ENCODE peak calls at places on chromosomes 5 and 9, in six cellular contexts. M, S, U, P, W and Y are unnamed samples.
A peak's percentile ranks its signal among the peaks of the same experiment; 100 is the strongest.

GRCh38 chr9:73451003-73451402 is 299.3 kb downstream of the ANXA1 start:
- DNase-seq in M (no peak), S (no peak), U (no peak), P (no peak), W (no peak), Y (no peak)

GRCh38 chr5:168646335-168646734 is 67.2 kb upstream of the PANK3 start:
- DNase-seq in M (no peak), S (no peak), U (no peak), P (no peak), W (no peak), Y (no peak)

GRCh38 chr5:169717298-169717697 is 80.2 kb downstream of the DOCK2 start:
- DNase-seq in M (no peak), S (no peak), U (no peak), P (no peak), W (no peak), Y (no peak)

GRCh38 chr9:137740311-137740710 is 121.5 kb downstream of the EHMT1 start:
- DNase-seq in M (peak; percentile 65), S (no peak), U (no peak), P (peak; percentile 67), W (peak; percentile 40), Y (no peak)

GRCh38 chr9:14205463-14205862 is 108.5 kb downstream of the NFIB start:
- DNase-seq in M (no peak), S (no peak), U (no peak), P (peak; percentile 65), W (no peak), Y (no peak)

GRCh38 chr9:129331772-129332512 is 153.9 kb upstream of the IER5L start:
- DNase-seq in M (no peak), S (no peak), U (no peak), P (no peak), W (no peak), Y (no peak)

GRCh38 chr5:111296570-111296969 is 72.4 kb downstream of the CAMK4 start:
- DNase-seq in M (no peak), S (no peak), U (no peak), P (no peak), W (no peak), Y (no peak)

GRCh38 chr9:124016152-124017063 is 4.8 kb downstream of the LHX2 start:
- DNase-seq in M (no peak), S (no peak), U (no peak), P (no peak), W (no peak), Y (no peak)

GRCh38 chr5:140808889-140809291 is 2.0 kb downstream of the PCDHA4 start:
- DNase-seq in M (no peak), S (no peak), U (no peak), P (no peak), W (no peak), Y (no peak)

GRCh38 chr9:70411930-70412677 is 2.4 kb downstream of the KLF9 start:
- DNase-seq in M (peak; percentile 92), S (peak; percentile 57), U (peak; percentile 87), P (peak; percentile 75), W (peak; percentile 85), Y (peak; percentile 41)

GRCh38 chr5:31554552-31554951 is 22.5 kb downstream of the C5orf22 start:
- DNase-seq in M (no peak), S (no peak), U (no peak), P (no peak), W (no peak), Y (no peak)

GRCh38 chr5:134145779-134146581 is 30.8 kb downstream of the SKP1 start:
- DNase-seq in M (peak; percentile 90), S (peak; percentile 87), U (peak; percentile 84), P (peak; percentile 54), W (peak; percentile 75), Y (peak; percentile 78)

GRCh38 chr9:128550770-128551651 is 1.4 kb upstream of the SPTAN1 start:
- DNase-seq in M (peak; percentile 49), S (peak; percentile 60), U (no peak), P (no peak), W (peak; percentile 49), Y (no peak)

GRCh38 chr5:104171958-104172357 is 609.4 kb upstream of the NUDT12 start:
- DNase-seq in M (no peak), S (no peak), U (no peak), P (no peak), W (no peak), Y (no peak)

GRCh38 chr5:43649256-43649655 is 46.3 kb downstream of the NNT start:
- DNase-seq in M (no peak), S (no peak), U (no peak), P (peak; percentile 79), W (no peak), Y (no peak)

GRCh38 chr5:172283020-172283861 is at the start of gene UBTD2:
- DNase-seq in M (peak; percentile 91), S (peak; percentile 84), U (peak; percentile 84), P (peak; percentile 63), W (peak; percentile 86), Y (peak; percentile 50)

GRCh38 chr5:56525117-56525516 is 290.2 kb upstream of the MAP3K1 start:
- DNase-seq in M (no peak), S (no peak), U (no peak), P (peak; percentile 54), W (no peak), Y (no peak)

GRCh38 chr5:138230981-138231589 is 18.0 kb upstream of the CDC23 start:
- DNase-seq in M (no peak), S (no peak), U (no peak), P (peak; percentile 11), W (peak; percentile 23), Y (no peak)

GRCh38 chr9:27165670-27166069 is 56.6 kb downstream of the TEK start:
- DNase-seq in M (no peak), S (no peak), U (no peak), P (no peak), W (no peak), Y (no peak)

GRCh38 chr5:156498226-156498965 is 171.4 kb downstream of the SGCD start:
- DNase-seq in M (no peak), S (no peak), U (no peak), P (no peak), W (no peak), Y (no peak)

GRCh38 chr5:141773779-141774531 is 91.9 kb upstream of the ARAP3 start:
- DNase-seq in M (no peak), S (no peak), U (no peak), P (no peak), W (no peak), Y (no peak)

GRCh38 chr5:107937198-107937597 is 266.5 kb upstream of the EFNA5 start:
- DNase-seq in M (no peak), S (no peak), U (no peak), P (no peak), W (no peak), Y (no peak)

GRCh38 chr5:157280927-157281326 is 15.0 kb downstream of the CYFIP2 start:
- DNase-seq in M (no peak), S (no peak), U (no peak), P (peak; percentile 22), W (no peak), Y (no peak)

GRCh38 chr9:95516736-95517558 is at the start of gene PTCH1:
- DNase-seq in M (peak; percentile 65), S (peak; percentile 59), U (peak; percentile 81), P (no peak), W (no peak), Y (no peak)

GRCh38 chr9:120385606-120386389 is 194.2 kb downstream of the CDK5RAP2 start:
- DNase-seq in M (no peak), S (no peak), U (no peak), P (no peak), W (no peak), Y (no peak)

GRCh38 chr5:8730194-8730593 is 815.7 kb downstream of the SEMA5A start:
- DNase-seq in M (no peak), S (no peak), U (no peak), P (peak; percentile 92), W (no peak), Y (no peak)

GRCh38 chr9:133767625-133768024 is 29.5 kb upstream of the SARDH start:
- DNase-seq in M (no peak), S (no peak), U (no peak), P (no peak), W (peak; percentile 1), Y (no peak)

GRCh38 chr5:72921886-72922285 is 34.0 kb upstream of the FCHO2 start:
- DNase-seq in M (no peak), S (no peak), U (no peak), P (no peak), W (no peak), Y (no peak)

GRCh38 chr5:72925336-72926010 is 30.4 kb upstream of the FCHO2 start:
- DNase-seq in M (no peak), S (no peak), U (no peak), P (no peak), W (no peak), Y (no peak)

GRCh38 chr5:72921103-72921502 is 34.7 kb upstream of the FCHO2 start:
- DNase-seq in M (no peak), S (no peak), U (no peak), P (no peak), W (no peak), Y (no peak)

GRCh38 chr5:72917371-72917776 is 38.5 kb upstream of the FCHO2 start:
- DNase-seq in M (no peak), S (no peak), U (no peak), P (no peak), W (no peak), Y (no peak)

GRCh38 chr5:72920690-72921089 is 35.2 kb upstream of the FCHO2 start:
- DNase-seq in M (no peak), S (no peak), U (no peak), P (no peak), W (no peak), Y (no peak)
- H3K27ac ChIP-seq in M (no peak overlapping the region), S (no peak overlapping the region), U (no peak overlapping the region), P (no peak overlapping the region), W (no peak overlapping the region), Y (no peak overlapping the region)

DNA sequence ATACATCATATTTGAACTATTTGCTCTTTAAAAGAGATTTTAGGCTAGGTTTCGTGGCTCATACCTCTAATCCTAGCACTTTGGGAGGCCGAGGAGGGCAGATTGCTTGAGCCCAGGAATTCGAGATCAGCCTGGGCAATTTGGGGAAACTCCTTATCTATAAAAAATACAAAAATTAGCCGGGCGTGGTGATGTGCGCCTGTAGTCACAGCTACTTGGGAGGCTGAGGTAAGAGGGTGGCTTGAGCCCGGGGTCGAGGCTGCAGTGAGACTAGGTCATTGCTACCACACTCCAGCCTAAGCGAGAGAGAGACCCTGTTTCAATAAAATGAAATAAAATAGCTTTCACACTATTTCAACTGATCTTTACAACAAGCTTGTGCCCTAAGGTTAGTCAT is 500 bp upstream of the MRPL22 start:
- DNase-seq in M (no peak), S (no peak), U (no peak), P (no peak), W (no peak), Y (no peak)
- H3K27ac ChIP-seq in M (peak overlapping the region; percentile 87), S (peak overlapping the region; percentile 82), U (peak overlapping the region; percentile 71), P (peak overlapping the region; percentile 12), W (peak overlapping the region; percentile 89), Y (peak overlapping the region; percentile 79)

GRCh38 chr5:36017004-36017403 is 25.8 kb upstream of the UGT3A1 start:
- DNase-seq in M (no peak), S (no peak), U (no peak), P (no peak), W (no peak), Y (no peak)

GRCh38 chr5:36013182-36013581 is 22.0 kb upstream of the UGT3A1 start:
- DNase-seq in M (no peak), S (no peak), U (no peak), P (no peak), W (no peak), Y (no peak)

GRCh38 chr5:36017622-36018021 is 26.4 kb upstream of the UGT3A1 start:
- DNase-seq in M (no peak), S (no peak), U (peak; percentile 31), P (no peak), W (no peak), Y (no peak)
- H3K27ac ChIP-seq in M (no peak overlapping the region), S (no peak overlapping the region), U (no peak overlapping the region), P (no peak overlapping the region), W (no peak overlapping the region), Y (no peak overlapping the region)

GRCh38 chr9:97535771-97536170 is 34.3 kb downstream of the TMOD1 start:
- DNase-seq in M (no peak), S (no peak), U (no peak), P (no peak), W (no peak), Y (no peak)
- H3K27ac ChIP-seq in M (peak overlapping the region; percentile 90), S (no peak overlapping the region), U (no peak overlapping the region), P (no peak overlapping the region), W (peak overlapping the region; percentile 31), Y (no peak overlapping the region)